ENCODE peak calls at places on chromosomes 2 and 18, in five cellular contexts. A, X, B, P and N are unnamed samples.

GRCh38 chr18:34942975-34943374 is 98.2 kb upstream of the MAPRE2 start:
- DNase-seq in A (no peak), X (no peak), B (no peak), P (no peak), N (no peak)

GRCh38 chr2:208854717-208855116 is 448.1 kb downstream of the PTH2R start:
- DNase-seq in A (no peak), X (no peak), B (no peak), P (no peak), N (no peak)

GRCh38 chr2:65420712-65421431 is 11.5 kb downstream of the SPRED2 start:
- DNase-seq in A (peak; percentile 36), X (no peak), B (no peak), P (no peak), N (peak; percentile 80)

GRCh38 chr2:45045706-45046105 is 36.5 kb upstream of the SIX2 start:
- DNase-seq in A (no peak), X (no peak), B (no peak), P (no peak), N (no peak)

GRCh38 chr2:134466141-134466540 is 212.3 kb downstream of the MGAT5 start:
- DNase-seq in A (no peak), X (peak; percentile 54), B (peak; percentile 38), P (no peak), N (no peak)

GRCh38 chr18:46541626-46542189 is 115.3 kb downstream of the LOXHD1 start:
- DNase-seq in A (no peak), X (no peak), B (no peak), P (no peak), N (no peak)

GRCh38 chr2:31729442-31730092 is 148.8 kb upstream of the SRD5A2 start:
- DNase-seq in A (peak; percentile 13), X (peak; percentile 54), B (peak; percentile 13), P (no peak), N (peak; percentile 35)

GRCh38 chr2:37894047-37894446 is 31.0 kb upstream of the RMDN2 start:
- DNase-seq in A (no peak), X (no peak), B (no peak), P (no peak), N (no peak)

GRCh38 chr2:136248907-136249306 is 131.0 kb upstream of the CXCR4 start:
- DNase-seq in A (no peak), X (no peak), B (no peak), P (no peak), N (no peak)

GRCh38 chr2:33522571-33522970 is 46.1 kb downstream of the RASGRP3 start:
- DNase-seq in A (no peak), X (no peak), B (no peak), P (no peak), N (peak; percentile 42)

GRCh38 chr2:67649331-67650071 is 252.4 kb downstream of the ETAA1 start:
- DNase-seq in A (no peak), X (no peak), B (no peak), P (no peak), N (peak; percentile 61)

DNA sequence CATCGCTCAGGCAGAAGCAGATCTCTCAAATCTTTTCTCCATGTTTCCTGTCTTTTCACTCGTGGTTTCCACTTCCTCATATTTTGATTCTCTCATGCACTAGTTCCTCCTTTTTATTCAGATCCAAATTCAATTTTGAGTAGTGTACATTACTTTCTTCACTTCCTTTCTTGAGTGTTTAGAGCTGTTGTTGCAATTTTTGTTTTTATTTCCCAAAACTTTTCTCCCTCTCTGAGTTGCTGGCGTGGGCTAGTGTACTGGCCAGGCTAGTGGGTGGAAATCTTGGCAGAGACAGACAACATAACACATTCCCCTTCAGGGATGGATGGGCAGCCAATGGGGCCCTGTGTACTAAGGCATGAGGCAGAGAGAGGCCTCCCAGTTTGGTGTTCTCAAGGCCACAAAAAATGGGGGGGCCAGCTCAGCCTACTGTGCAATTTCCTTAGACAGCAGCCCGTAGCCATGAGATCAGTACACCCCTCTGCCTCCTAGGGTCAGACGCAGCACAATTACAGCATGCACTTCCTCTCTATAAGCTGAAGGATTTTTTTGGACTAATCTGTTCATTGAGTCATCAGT is 145.1 kb upstream of the PID1 start:
- DNase-seq in A (no peak), X (no peak), B (no peak), P (no peak), N (peak; percentile 47)
- TF ChIP-seq RAD21 in A (no peak), X (no peak), B (no peak), P (no peak), N (no peak)

GRCh38 chr2:144326845-144327244 is 193.1 kb downstream of the ZEB2 start:
- DNase-seq in A (no peak), X (no peak), B (no peak), P (no peak), N (no peak)

GRCh38 chr2:144322379-144322778 is 197.5 kb downstream of the ZEB2 start:
- DNase-seq in A (no peak), X (no peak), B (no peak), P (no peak), N (no peak)

GRCh38 chr2:144325086-144325485 is 194.8 kb downstream of the ZEB2 start:
- DNase-seq in A (no peak), X (no peak), B (no peak), P (no peak), N (no peak)

GRCh38 chr2:144323946-144324345 is 196.0 kb downstream of the ZEB2 start:
- DNase-seq in A (no peak), X (no peak), B (no peak), P (no peak), N (no peak)

DNA sequence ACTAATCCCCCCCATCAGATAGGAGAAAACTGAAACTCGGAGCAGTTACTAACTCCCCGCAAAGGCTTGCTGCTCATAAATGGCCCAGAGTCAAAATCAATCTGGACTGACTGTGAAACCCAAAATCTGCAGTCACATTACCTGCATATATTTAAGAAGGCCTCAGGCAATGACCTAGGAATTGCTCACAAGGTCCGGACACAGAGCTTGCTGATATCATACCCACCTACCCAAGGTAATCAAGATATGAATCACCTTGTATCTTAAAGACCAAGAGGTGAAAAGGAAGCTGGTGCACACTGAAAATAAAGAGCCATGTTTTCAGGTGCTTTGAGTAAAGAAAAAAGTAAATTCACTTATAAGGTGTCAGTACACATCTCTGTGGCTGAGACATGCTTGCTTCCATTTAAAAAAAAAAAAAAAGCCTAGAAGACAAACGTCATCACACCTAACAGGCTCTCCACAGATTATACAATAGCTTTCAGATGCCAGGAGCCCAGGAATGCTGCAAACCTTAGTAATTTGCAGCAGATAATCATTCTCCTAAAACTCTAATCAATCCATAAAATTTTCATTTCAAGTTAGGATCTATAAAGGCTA is 195.4 kb downstream of the ZEB2 start:
- DNase-seq in A (no peak), X (no peak), B (no peak), P (no peak), N (no peak)
- H3K4me1 ChIP-seq in A (peaks cover 12% of the 10 kb centered on the region), X (no peaks in the 10 kb centered on the region), B (no peaks in the 10 kb centered on the region), P (no peaks in the 10 kb centered on the region), N (no peaks in the 10 kb centered on the region)

DNA sequence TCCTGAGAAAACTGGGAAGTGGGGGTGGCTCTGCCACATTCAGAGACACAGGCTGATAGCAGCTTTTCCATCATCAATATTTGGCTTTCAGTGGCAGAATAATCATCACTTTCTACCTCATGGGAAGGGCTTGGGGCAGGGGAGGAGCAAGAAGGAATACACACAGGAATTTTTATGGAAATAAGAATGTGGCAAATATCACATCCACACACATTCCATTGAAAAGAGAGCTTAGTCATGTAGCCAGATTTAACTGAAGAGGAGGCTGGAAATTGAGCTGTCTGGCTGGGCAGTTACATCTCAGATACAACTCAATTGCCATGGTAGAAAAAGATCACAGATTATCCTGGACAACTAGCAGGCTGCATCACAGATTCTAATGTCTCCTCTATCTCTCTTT is 1474.0 kb upstream of the ACVR2A start:
- DNase-seq in A (no peak), X (no peak), B (no peak), P (no peak), N (peak; percentile 41)
- TF ChIP-seq RAD21 in A (no peak), X (no peak), B (no peak), P (no peak), N (no peak)

DNA sequence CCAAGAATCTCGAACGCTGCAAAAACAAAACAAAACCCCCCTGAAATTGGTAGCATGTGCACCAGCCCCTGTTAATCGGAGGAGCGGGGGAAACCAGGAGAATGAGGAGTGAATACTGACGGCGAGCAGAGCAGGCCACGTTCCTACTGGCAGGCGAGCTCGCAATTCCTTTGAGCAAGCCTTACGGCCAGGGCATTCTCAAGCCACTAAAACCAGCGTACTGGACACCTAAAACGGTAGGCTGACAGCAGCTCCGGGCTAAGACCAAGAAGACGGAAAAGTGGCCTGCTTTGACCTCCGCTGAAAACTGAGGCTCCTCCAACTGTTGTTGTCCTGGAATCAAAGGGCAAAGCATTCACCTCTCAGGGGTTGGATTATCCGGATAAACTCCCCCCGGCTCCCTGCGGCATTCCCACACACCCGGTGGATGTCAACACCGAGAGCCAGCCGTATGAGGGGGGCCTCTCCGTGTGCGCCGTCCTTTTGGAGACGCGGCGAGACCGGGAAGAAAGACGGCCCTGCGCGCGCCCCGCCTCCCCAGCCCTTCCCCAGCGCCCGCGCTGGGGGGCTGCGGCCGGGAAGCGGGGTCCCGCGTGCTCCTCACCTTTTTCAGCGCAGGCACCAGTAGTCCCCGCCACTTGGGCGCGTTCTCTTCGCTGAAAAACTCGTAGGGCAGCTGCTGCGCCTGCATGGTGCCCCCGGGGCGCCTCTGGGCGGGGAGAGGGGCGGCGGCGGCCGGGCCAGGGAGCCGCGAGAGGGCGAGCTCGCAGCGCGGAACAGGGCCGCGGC is 925 bp downstream of the SOS1 start:
- DNase-seq in A (peak; percentile 62), X (no peak), B (no peak), P (no peak), N (peak; percentile 49)
- H3K4me1 ChIP-seq in A (peaks cover 25% of the 10 kb centered on the region), X (peaks cover 19% of the 10 kb centered on the region), B (peaks cover 28% of the 10 kb centered on the region), P (peaks cover 9% of the 10 kb centered on the region), N (peaks cover 5% of the 10 kb centered on the region)

GRCh38 chr2:69624611-69625010 is 18.9 kb downstream of the AAK1 start:
- DNase-seq in A (no peak), X (no peak), B (no peak), P (no peak), N (no peak)
- TF ChIP-seq RAD21 in A (no peak), X (no peak), B (no peak), P (no peak), N (no peak)

GRCh38 chr2:24756789-24757188 is 36.4 kb downstream of the PTRHD1 start:
- DNase-seq in A (no peak), X (no peak), B (no peak), P (no peak), N (no peak)

GRCh38 chr2:24749069-24749691 is 44.0 kb downstream of the PTRHD1 start:
- DNase-seq in A (no peak), X (no peak), B (no peak), P (no peak), N (no peak)

GRCh38 chr2:24754985-24755690 is 38.1 kb downstream of the PTRHD1 start:
- DNase-seq in A (no peak), X (no peak), B (no peak), P (no peak), N (peak; percentile 28)
- H3K4me1 ChIP-seq in A (no peaks in the 10 kb centered on the region), X (no peaks in the 10 kb centered on the region), B (no peaks in the 10 kb centered on the region), P (peaks cover 2% of the 10 kb centered on the region), N (no peaks in the 10 kb centered on the region)

DNA sequence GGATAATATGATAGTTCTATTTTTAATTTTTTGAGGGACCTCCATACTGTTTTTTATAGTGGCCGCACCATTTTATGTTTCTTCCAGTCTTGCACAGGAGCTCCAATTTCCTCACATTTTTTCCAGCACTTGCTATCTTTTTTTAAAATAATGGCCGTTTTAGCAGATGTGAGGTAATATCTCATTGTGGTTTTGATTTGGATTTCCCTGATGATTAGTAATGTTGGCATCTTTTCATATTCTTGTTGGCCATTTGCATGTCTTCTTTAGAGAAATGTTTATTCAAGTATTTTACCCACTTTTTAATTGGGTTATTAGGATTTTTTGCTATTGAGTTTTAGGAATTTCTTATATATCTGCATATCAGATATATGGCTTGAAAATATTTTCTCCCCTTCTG is 29.9 kb upstream of the NAPG start:
- DNase-seq in A (no peak), X (no peak), B (no peak), P (no peak), N (no peak)
- TF ChIP-seq RAD21 in A (no peak), X (no peak), B (no peak), P (no peak), N (no peak)